ENCODE peak calls at places on chromosomes 11 and 22, in five cellular contexts. A is CD4-positive, alpha-beta memory T cell; B is H9; F is HCT116; L is uterus. P is an unnamed sample. For H3K27me3, the result is how much of the 10 kb centered on the place peaks cover.

GRCh38 chr22:19568337-19569311 is 44.4 kb upstream of the CLDN5 start:
- DNase-seq in A (no peak), B (no peak), F (no peak), L (no peak), P (no peak)

GRCh38 chr11:36233226-36233625 is 56.0 kb downstream of the COMMD9 start:
- DNase-seq in A (no peak), B (no peak), F (no peak), L (no peak), P (no peak)

GRCh38 chr11:102513869-102514268 is 16.7 kb downstream of the MMP7 start:
- DNase-seq in A (no peak), B (no peak), F (no peak), L (peak), P (no peak)

GRCh38 chr11:30364139-30364875 is 41.4 kb downstream of the ARL14EP start:
- DNase-seq in A (no peak), B (no peak), F (no peak), L (no peak), P (no peak)

GRCh38 chr22:25852223-25852622 is 110.2 kb downstream of the MYO18B start:
- DNase-seq in A (no peak), B (no peak), F (no peak), L (no peak), P (no peak)

GRCh38 chr11:1120532-1121342 is 37.0 kb upstream of the MUC5AC start:
- DNase-seq in A (no peak), B (no peak), F (no peak), L (no peak), P (no peak)

GRCh38 chr11:44145011-44145777 is 49.7 kb downstream of the EXT2 start:
- DNase-seq in A (no peak), B (no peak), F (no peak), L (no peak), P (no peak)

GRCh38 chr11:114183041-114183511 is 113.1 kb upstream of the NNMT start:
- DNase-seq in A (peak), B (no peak), F (no peak), L (peak), P (no peak)

GRCh38 chr11:112023104-112023503 is 2.1 kb upstream of the DLAT start:
- DNase-seq in A (no peak), B (no peak), F (no peak), L (no peak), P (no peak)

GRCh38 chr22:44033287-44033686 is 9.2 kb downstream of the PARVB start:
- DNase-seq in A (no peak), B (no peak), F (no peak), L (no peak), P (no peak)

GRCh38 chr11:88508808-88509581 is 171.5 kb upstream of the CTSC start:
- DNase-seq in A (no peak), B (peak), F (no peak), L (no peak), P (no peak)

GRCh38 chr11:59186130-59186594 is 14.2 kb downstream of the DTX4 start:
- DNase-seq in A (peak), B (peak), F (peak), L (no peak), P (no peak)

GRCh38 chr11:121841487-121842167 is 274.4 kb downstream of the BLID start:
- DNase-seq in A (no peak), B (no peak), F (no peak), L (no peak), P (no peak)

GRCh38 chr11:85682330-85683305 is 3.4 kb downstream of the CCDC89 start:
- DNase-seq in A (peak), B (no peak), F (no peak), L (peak), P (no peak)

GRCh38 chr11:102341844-102342318 is 5.1 kb upstream of the BIRC2 start:
- DNase-seq in A (peak), B (peak), F (peak), L (peak), P (no peak)

GRCh38 chr22:30280495-30280894 is 8.8 kb downstream of the CASTOR1 start:
- DNase-seq in A (no peak), B (no peak), F (no peak), L (no peak), P (no peak)

GRCh38 chr11:1569251-1569780 is 2.8 kb downstream of the DUSP8 start:
- DNase-seq in A (no peak), B (no peak), F (no peak), L (no peak), P (no peak)

GRCh38 chr11:1744137-1744878 is 6.1 kb downstream of the IFITM10 start:
- DNase-seq in A (no peak), B (no peak), F (no peak), L (no peak), P (no peak)

GRCh38 chr11:59776210-59777066 is 21.3 kb downstream of the STX3 start:
- DNase-seq in A (no peak), B (no peak), F (peak), L (no peak), P (peak)

GRCh38 chr22:20980938-20981722 is 967 bp upstream of the LZTR1 start:
- DNase-seq in A (no peak), B (no peak), F (no peak), L (no peak), P (no peak)

GRCh38 chr22:31841029-31841827 is 87.4 kb downstream of the DEPDC5 start:
- DNase-seq in A (no peak), B (no peak), F (no peak), L (no peak), P (no peak)

GRCh38 chr11:102155676-102156075 is 45.4 kb downstream of the YAP1 start:
- DNase-seq in A (no peak), B (no peak), F (no peak), L (no peak), P (no peak)

GRCh38 chr22:44648821-44649566 is 53.0 kb upstream of the PRR5 start:
- DNase-seq in A (no peak), B (no peak), F (no peak), L (no peak), P (peak)

GRCh38 chr11:27991731-27992130 is 116.2 kb downstream of the KIF18A start:
- DNase-seq in A (no peak), B (no peak), F (no peak), L (no peak), P (no peak)

GRCh38 chr22:30803679-30804078 is 109.0 kb downstream of the OSBP2 start:
- DNase-seq in A (no peak), B (no peak), F (no peak), L (no peak), P (no peak)

GRCh38 chr11:22192289-22192641 is 620 bp upstream of the ANO5 start:
- DNase-seq in A (no peak), B (peak), F (no peak), L (no peak), P (no peak)

GRCh38 chr11:48107188-48107704 is 109.4 kb upstream of the OR4B1 start:
- DNase-seq in A (no peak), B (no peak), F (no peak), L (no peak), P (no peak)

GRCh38 chr11:119479685-119480275 is 56.8 kb upstream of the THY1 start:
- DNase-seq in A (no peak), B (peak), F (no peak), L (no peak), P (no peak)

GRCh38 chr11:61362542-61362875 is 335 bp downstream of the TMEM138 start:
- DNase-seq in A (peak), B (no peak), F (no peak), L (no peak), P (no peak)

GRCh38 chr22:31923166-31923565 is 21.2 kb upstream of the YWHAH start:
- DNase-seq in A (no peak), B (no peak), F (no peak), L (no peak), P (no peak)

GRCh38 chr22:46349681-46350080 is 14.2 kb downstream of the TRMU start:
- DNase-seq in A (no peak), B (no peak), F (no peak), L (no peak), P (no peak)

GRCh38 chr11:61378713-61379313 is 13.6 kb upstream of the TMEM216 start:
- DNase-seq in A (no peak), B (no peak), F (no peak), L (peak), P (peak)

GRCh38 chr11:28223994-28224393 is 115.8 kb downstream of the METTL15 start:
- DNase-seq in A (no peak), B (no peak), F (no peak), L (no peak), P (no peak)

GRCh38 chr11:2193099-2193886 is 21.7 kb upstream of the TH start:
- DNase-seq in A (no peak), B (no peak), F (no peak), L (no peak), P (no peak)

GRCh38 chr11:112540261-112540660 is 279.6 kb upstream of the PLET1 start:
- DNase-seq in A (no peak), B (no peak), F (no peak), L (no peak), P (no peak)

GRCh38 chr11:36131719-36132349 is 157.4 kb downstream of the COMMD9 start:
- DNase-seq in A (no peak), B (peak), F (no peak), L (peak), P (no peak)

GRCh38 chr22:25747245-25747944 is 5.4 kb downstream of the MYO18B start:
- DNase-seq in A (no peak), B (no peak), F (peak), L (peak), P (no peak)

GRCh38 chr22:35712672-35713071 is 5.0 kb upstream of the APOL5 start:
- DNase-seq in A (no peak), B (no peak), F (no peak), L (no peak), P (no peak)

GRCh38 chr11:94796863-94797262 is 28.7 kb downstream of the AMOTL1 start:
- DNase-seq in A (no peak), B (no peak), F (no peak), L (no peak), P (no peak)
- H3K27me3 ChIP-seq in A (under half), B (under half), F (under half), L (under half), P (under half)

DNA sequence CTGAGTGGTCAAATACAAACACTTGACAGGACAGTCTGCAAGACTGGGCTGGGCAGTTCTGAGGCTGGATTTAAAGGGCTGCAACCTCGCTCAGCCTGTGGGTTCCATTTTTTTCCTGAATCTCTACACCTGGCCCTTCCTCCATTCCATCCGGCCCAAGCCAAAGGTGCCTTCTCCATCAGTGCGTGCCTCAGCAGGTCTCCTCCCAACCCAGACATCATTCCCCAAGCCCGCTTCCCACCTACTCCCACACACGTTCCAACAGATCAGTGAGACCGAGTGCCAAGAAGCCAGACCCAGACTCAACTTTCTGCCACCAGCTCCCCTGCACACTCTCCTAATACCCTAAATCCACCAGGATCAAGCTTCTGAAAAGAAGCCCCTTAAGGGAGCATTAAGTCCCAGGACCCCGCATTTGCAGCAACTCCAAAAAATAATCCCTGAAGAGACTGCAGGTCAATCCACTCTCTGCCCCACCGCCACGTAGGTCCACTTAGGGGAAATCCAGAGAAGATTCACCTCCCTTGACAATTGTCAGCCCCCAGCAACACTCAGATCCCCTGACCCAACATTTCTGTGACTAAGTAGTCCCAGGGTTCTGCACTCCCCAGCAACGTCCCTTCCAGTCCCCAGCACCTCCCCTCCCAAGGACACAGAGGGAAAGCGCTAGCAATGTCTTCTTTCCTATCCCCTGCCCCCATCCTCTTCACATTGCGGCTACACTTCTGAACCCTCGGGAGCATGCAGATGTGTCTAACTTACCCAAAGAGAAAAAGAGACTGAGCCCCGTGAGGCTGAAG is 639 bp downstream of the SCN2B start:
- DNase-seq in A (no peak), B (no peak), F (no peak), L (no peak), P (peak)
- H3K27me3 ChIP-seq in A (under half), B (under half), F (under half), L (under half), P (under half)

GRCh38 chr22:48369789-48370507 is 1457.7 kb downstream of the BRD1 start:
- DNase-seq in A (no peak), B (peak), F (no peak), L (no peak), P (no peak)

GRCh38 chr22:48370508-48371325 is 1457.0 kb downstream of the BRD1 start:
- DNase-seq in A (no peak), B (no peak), F (no peak), L (no peak), P (no peak)

GRCh38 chr22:48373626-48374173 is 1454.0 kb downstream of the BRD1 start:
- DNase-seq in A (no peak), B (no peak), F (no peak), L (no peak), P (no peak)

GRCh38 chr22:48371391-48371790 is 1456.3 kb downstream of the BRD1 start:
- DNase-seq in A (no peak), B (no peak), F (no peak), L (no peak), P (no peak)

GRCh38 chr22:48372395-48372794 is 1455.3 kb downstream of the BRD1 start:
- DNase-seq in A (no peak), B (no peak), F (no peak), L (no peak), P (no peak)
- H3K27me3 ChIP-seq in A (under half), B (under half), F (under half), L (under half), P (under half)

GRCh38 chr11:73271936-73272679 is at the start of gene P2RY6:
- DNase-seq in A (no peak), B (peak), F (no peak), L (no peak), P (no peak)
- H3K27me3 ChIP-seq in A (under half), B (under half), F (under half), L (under half), P (under half)

GRCh38 chr22:22449819-22450218 is 58.7 kb downstream of the ZNF280B start:
- DNase-seq in A (no peak), B (no peak), F (no peak), L (no peak), P (no peak)

GRCh38 chr22:22450343-22450839 is 58.2 kb downstream of the ZNF280B start:
- DNase-seq in A (no peak), B (no peak), F (no peak), L (no peak), P (no peak)

GRCh38 chr22:22452996-22453686 is 55.4 kb downstream of the ZNF280B start:
- DNase-seq in A (no peak), B (no peak), F (no peak), L (no peak), P (no peak)

GRCh38 chr22:22454997-22455396 is 53.5 kb downstream of the ZNF280B start:
- DNase-seq in A (no peak), B (no peak), F (no peak), L (no peak), P (no peak)

GRCh38 chr22:22452211-22452610 is 56.3 kb downstream of the ZNF280B start:
- DNase-seq in A (no peak), B (no peak), F (no peak), L (no peak), P (no peak)
- H3K27me3 ChIP-seq in A (under half), B (half or more), F (under half), L (under half), P (under half)

GRCh38 chr11:8361664-8362210 is 98.1 kb upstream of the LMO1 start:
- DNase-seq in A (no peak), B (no peak), F (no peak), L (no peak), P (no peak)

GRCh38 chr11:8360086-8360828 is 96.6 kb upstream of the LMO1 start:
- DNase-seq in A (no peak), B (no peak), F (no peak), L (no peak), P (no peak)

GRCh38 chr11:8363924-8364323 is 100.2 kb upstream of the LMO1 start:
- DNase-seq in A (no peak), B (no peak), F (no peak), L (no peak), P (no peak)

GRCh38 chr11:8361206-8361605 is 97.5 kb upstream of the LMO1 start:
- DNase-seq in A (no peak), B (no peak), F (no peak), L (no peak), P (no peak)

GRCh38 chr11:8362899-8363298 is 99.2 kb upstream of the LMO1 start:
- DNase-seq in A (no peak), B (no peak), F (no peak), L (no peak), P (no peak)
- H3K27me3 ChIP-seq in A (under half), B (under half), F (under half), L (under half), P (under half)

P was measured in keratinocyte.